ENCODE peak calls at places on chromosomes 13 and 19, in seven cellular contexts. F is HCEC 1CT, S is brain microvascular endothelial cell, R is right cardiac atrium, O is sigmoid colon, H is RWPE2, N is dermis blood vessel endothelial cell. W is an unnamed sample.

GRCh38 chr19:51150627-51151026 is 8.5 kb downstream of the SIGLEC7 start:
- DNase-seq in N (no peak), S (no peak), F (no peak), H (no peak), O (no peak), R (no peak), W (no peak)

GRCh38 chr13:33213024-33213795 is 72.3 kb downstream of the STARD13 start:
- DNase-seq in R (no peak), O (no peak), S (no peak), N (no peak), H (no peak), F (no peak), W (no peak)

GRCh38 chr13:101398191-101398590 is 18.1 kb downstream of the NALCN start:
- DNase-seq in O (no peak), N (no peak), R (no peak), H (no peak), F (peak), S (peak), W (no peak)

GRCh38 chr13:79405501-79405830 is 589 bp downstream of the RBM26 start:
- DNase-seq in R (no peak), H (no peak), N (peak), F (no peak), O (peak), S (no peak), W (no peak)

GRCh38 chr13:31769581-31769980 is 30.3 kb downstream of the RXFP2 start:
- DNase-seq in N (no peak), H (no peak), R (no peak), F (peak), O (no peak), S (no peak), W (no peak)

GRCh38 chr19:58291943-58292342 is 13.2 kb downstream of the ZNF8 start:
- DNase-seq in O (no peak), N (no peak), S (no peak), F (no peak), H (no peak), R (no peak), W (no peak)

GRCh38 chr19:40143612-40144011 is 47.6 kb upstream of the MAP3K10 start:
- DNase-seq in N (no peak), O (no peak), F (no peak), S (no peak), R (no peak), H (no peak), W (peak)

GRCh38 chr13:100128838-100129237 is 39.9 kb downstream of the PCCA start:
- DNase-seq in H (no peak), N (no peak), S (no peak), R (no peak), O (no peak), F (no peak), W (no peak)

GRCh38 chr13:102002271-102002670 is 399.6 kb downstream of the FGF14 start:
- DNase-seq in R (no peak), S (no peak), O (no peak), N (no peak), H (no peak), F (no peak), W (no peak)

GRCh38 chr13:80084086-80084676 is 256.7 kb downstream of the SPRY2 start:
- DNase-seq in N (peak), R (no peak), S (peak), H (no peak), F (peak), O (no peak), W (no peak)

GRCh38 chr19:53463263-53463662 is 4.3 kb upstream of the ZNF813 start:
- DNase-seq in H (no peak), N (peak), F (no peak), R (peak), S (no peak), O (peak), W (no peak)

GRCh38 chr13:104773775-104774174 is 1707.6 kb upstream of the SLC10A2 start:
- DNase-seq in S (peak), O (no peak), H (no peak), N (peak), F (no peak), R (no peak), W (peak)

GRCh38 chr13:113599396-113599795 is 14.8 kb downstream of the TFDP1 start:
- DNase-seq in H (peak), S (no peak), F (no peak), O (peak), R (no peak), N (no peak), W (no peak)

GRCh38 chr19:5567971-5568407 is 236 bp upstream of the TINCR start:
- DNase-seq in S (no peak), F (no peak), O (no peak), R (peak), H (no peak), N (no peak), W (no peak)

GRCh38 chr13:48009298-48009697 is 8.2 kb upstream of the SUCLA2 start:
- DNase-seq in R (no peak), O (no peak), S (peak), F (peak), N (no peak), H (no peak), W (peak)

GRCh38 chr19:35212241-35212640 is 16.3 kb downstream of the FAM187B start:
- DNase-seq in R (no peak), N (no peak), O (no peak), F (no peak), S (no peak), H (no peak), W (no peak)

GRCh38 chr19:16330368-16330801 is 5.8 kb downstream of the KLF2 start:
- DNase-seq in N (peak), R (peak), H (peak), F (peak), O (peak), S (peak), W (no peak)

GRCh38 chr19:43765109-43765876 is 10.5 kb upstream of the SMG9 start:
- DNase-seq in H (peak), S (peak), O (peak), N (peak), F (peak), R (peak), W (no peak)

GRCh38 chr19:12090807-12091206 is 26.3 kb downstream of the ZNF844 start:
- DNase-seq in N (peak), F (peak), O (peak), R (peak), H (no peak), S (peak), W (no peak)